ENCODE peak calls at places on chromosome 9, in four cellular contexts. N is activated T-cell treated with anti-CD3 and anti-CD28 coated beads, Interleukin-2, amount 50 U/mL, for 72 hours; C is NCI-H460; V is mesendoderm. W is an unnamed sample.

GRCh38 chr9:132586830-132587483 is 4.6 kb downstream of the BARHL1 start:
- DNase-seq in C (no peak), V (no peak), N (no peak), W (no peak)

GRCh38 chr9:86324901-86325300 is 29.3 kb downstream of the TUT7 start:
- DNase-seq in N (no peak), V (no peak), C (no peak), W (no peak)

GRCh38 chr9:93827545-93828330 is 127.4 kb downstream of the BARX1 start:
- DNase-seq in N (peak; percentile 56), C (peak; percentile 52), V (peak; percentile 83), W (peak; percentile 53)

GRCh38 chr9:297104-297794 is 82.6 kb downstream of the DOCK8 start:
- DNase-seq in N (peak; percentile 20), C (no peak), V (no peak), W (peak; percentile 38)

GRCh38 chr9:127500399-127500798 is 49.1 kb downstream of the LRSAM1 start:
- DNase-seq in C (no peak), V (no peak), N (no peak), W (no peak)

GRCh38 chr9:6441269-6441668 is 28.3 kb downstream of the UHRF2 start:
- DNase-seq in C (no peak), N (no peak), V (no peak), W (no peak)

GRCh38 chr9:88923653-88924284 is 67.5 kb upstream of the S1PR3 start:
- DNase-seq in N (peak; percentile 16), V (no peak), C (no peak), W (peak; percentile 32)

GRCh38 chr9:112494153-112494552 is 7.5 kb downstream of the KIAA1958 start:
- DNase-seq in C (no peak), N (no peak), V (no peak), W (no peak)

GRCh38 chr9:92342825-92343488 is 17.2 kb downstream of the CENPP start:
- DNase-seq in V (no peak), N (no peak), C (no peak), W (no peak)

GRCh38 chr9:94818196-94818541 is 91.7 kb downstream of the AOPEP start:
- DNase-seq in V (no peak), C (no peak), N (no peak), W (no peak)

GRCh38 chr9:133691659-133692363 is 46.3 kb downstream of the SARDH start:
- DNase-seq in V (no peak), N (peak; percentile 47), C (no peak), W (peak; percentile 70)

GRCh38 chr9:11457809-11458785 is 845.3 kb upstream of the PTPRD start:
- DNase-seq in C (no peak), V (peak; percentile 63), N (no peak), W (no peak)

GRCh38 chr9:95581900-95582299 is 65.1 kb upstream of the PTCH1 start:
- DNase-seq in V (peak; percentile 46), N (no peak), C (no peak), W (no peak)

GRCh38 chr9:109793196-109793595 is 13.2 kb downstream of the PALM2AKAP2 start:
- DNase-seq in N (no peak), C (no peak), V (no peak), W (no peak)

GRCh38 chr9:128886211-128886826 is 4.4 kb downstream of the LRRC8A start:
- DNase-seq in C (no peak), N (no peak), V (no peak), W (no peak)

GRCh38 chr9:94480205-94480604 is 74.7 kb upstream of the PCAT7 start:
- DNase-seq in N (no peak), V (no peak), C (no peak), W (no peak)

GRCh38 chr9:136296434-136297015 is 7.4 kb downstream of the CCDC187 start:
- DNase-seq in C (no peak), N (no peak), V (no peak), W (no peak)

GRCh38 chr9:126893079-126893478 is 21.5 kb upstream of the RALGPS1 start:
- DNase-seq in N (no peak), C (no peak), V (no peak), W (peak; percentile 17)

GRCh38 chr9:109604036-109604600 is 106.0 kb upstream of the PTPN3 start:
- DNase-seq in V (no peak), C (no peak), N (no peak), W (no peak)

GRCh38 chr9:133987455-133987800 is 4.7 kb downstream of the VAV2 start:
- DNase-seq in N (no peak), C (no peak), V (no peak), W (no peak)

GRCh38 chr9:75200892-75201470 is 112.7 kb downstream of the OSTF1 start:
- DNase-seq in C (peak; percentile 61), N (peak; percentile 3), V (peak; percentile 55), W (peak; percentile 19)

GRCh38 chr9:35490155-35490909 is 421 bp downstream of the RUSC2 start:
- DNase-seq in N (peak; percentile 8), C (no peak), V (peak; percentile 65), W (no peak)

GRCh38 chr9:21443849-21444625 is 3.8 kb downstream of the IFNA1 start:
- DNase-seq in V (no peak), N (no peak), C (no peak), W (peak; percentile 11)